ENCODE peak calls at places on chromosomes 6 and 20, in seven cellular contexts. R is hepatocyte, B is tibial artery, C is astrocyte of the cerebellum, U is mammary epithelial cell, W is cardiac muscle cell, V is ovary. H is an unnamed sample.

GRCh38 chr20:4936392-4936850 is 64.9 kb downstream of the SLC23A2 start:
- DNase-seq in R (no peak), B (no peak), C (no peak), U (no peak), W (no peak), V (no peak), H (no peak)

GRCh38 chr6:19860235-19860877 is 23.2 kb downstream of the ID4 start:
- DNase-seq in R (no peak), B (no peak), C (no peak), U (no peak), W (no peak), V (no peak), H (no peak)

GRCh38 chr6:99501762-99502161 is 13.5 kb downstream of the USP45 start:
- DNase-seq in R (no peak), B (no peak), C (no peak), U (no peak), W (no peak), V (no peak), H (no peak)

GRCh38 chr6:53287336-53288225 is 61.2 kb downstream of the ELOVL5 start:
- DNase-seq in R (no peak), B (peak; percentile 38), C (no peak), U (no peak), W (no peak), V (no peak), H (no peak)

GRCh38 chr20:13139459-13140150 is 81.5 kb upstream of the ISM1 start:
- DNase-seq in R (no peak), B (no peak), C (no peak), U (no peak), W (no peak), V (no peak), H (no peak)

GRCh38 chr20:21361266-21361665 is 36.1 kb downstream of the NKX2-4 start:
- DNase-seq in R (no peak), B (no peak), C (no peak), U (peak; percentile 57), W (no peak), V (no peak), H (no peak)

GRCh38 chr6:15077006-15077405 is 168.9 kb upstream of the JARID2 start:
- DNase-seq in R (no peak), B (no peak), C (no peak), U (no peak), W (no peak), V (no peak), H (no peak)

GRCh38 chr6:7691675-7692452 is 34.0 kb upstream of the BMP6 start:
- DNase-seq in R (peak; percentile 76), B (no peak), C (no peak), U (peak; percentile 99), W (no peak), V (no peak), H (peak; percentile 64)

GRCh38 chr6:9292975-9293374 is 857.6 kb upstream of the SLC35B3 start:
- DNase-seq in R (no peak), B (no peak), C (peak; percentile 99), U (no peak), W (no peak), V (no peak), H (no peak)

GRCh38 chr6:38169826-38170526 is 350.4 kb downstream of the ZFAND3 start:
- DNase-seq in R (no peak), B (no peak), C (no peak), U (no peak), W (no peak), V (peak; percentile 23), H (no peak)

GRCh38 chr6:3001773-3002293 is 2.1 kb downstream of the NQO2 start:
- DNase-seq in R (peak; percentile 55), B (peak; percentile 29), C (no peak), U (peak; percentile 69), W (peak; percentile 49), V (no peak), H (no peak)

GRCh38 chr6:90087103-90087833 is 193.0 kb downstream of the GJA10 start:
- DNase-seq in R (peak; percentile 13), B (no peak), C (no peak), U (peak; percentile 94), W (no peak), V (no peak), H (peak; percentile 59)

GRCh38 chr6:89483111-89483720 is 50.3 kb downstream of the ANKRD6 start:
- DNase-seq in R (no peak), B (peak; percentile 28), C (no peak), U (no peak), W (peak; percentile 56), V (peak; percentile 57), H (no peak)

GRCh38 chr6:150720774-150721233 is 121.1 kb downstream of the PLEKHG1 start:
- DNase-seq in R (peak; percentile 74), B (no peak), C (peak; percentile 98), U (peak; percentile 99), W (no peak), V (no peak), H (no peak)

DNA sequence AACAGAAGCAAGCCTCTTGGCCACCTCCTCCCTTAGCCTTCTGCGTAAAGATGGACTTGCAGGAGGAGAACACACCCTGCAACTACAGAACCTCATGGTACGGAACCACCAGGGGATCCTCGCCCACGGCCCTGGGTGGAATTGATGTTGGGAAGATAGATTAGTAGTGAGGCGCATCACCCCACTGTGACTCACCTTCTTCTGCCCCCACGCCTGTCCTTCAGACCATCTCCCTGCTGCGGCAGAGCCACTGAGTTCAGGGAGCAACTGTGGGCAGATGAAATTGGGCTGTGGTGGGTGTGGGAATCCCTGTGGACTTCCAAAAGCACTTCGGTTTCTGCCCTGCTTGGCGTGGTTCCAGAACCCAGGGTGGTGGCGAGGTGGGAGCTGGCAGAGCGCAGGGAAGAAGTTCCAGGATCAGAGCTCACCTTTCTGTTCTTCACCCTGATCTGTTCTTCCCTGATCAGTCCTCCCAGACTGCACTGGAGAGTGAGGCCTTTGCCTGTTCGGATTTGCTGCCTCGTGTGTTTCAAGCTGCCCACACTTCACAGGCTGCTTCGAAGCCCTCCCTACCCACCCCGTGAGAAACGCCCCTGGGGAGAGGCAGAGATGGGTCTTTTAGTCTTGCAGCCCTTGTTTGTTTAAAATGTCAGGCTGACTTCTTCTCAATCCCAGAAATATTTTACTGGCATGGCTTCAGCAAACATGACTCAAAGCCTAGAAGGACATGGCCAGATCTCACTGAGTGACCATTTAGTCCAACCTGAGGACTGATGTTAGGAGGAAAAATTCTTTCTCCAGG is 92.8 kb upstream of the MLN start:
- DNase-seq in R (no peak), B (no peak), C (no peak), U (no peak), W (no peak), V (no peak), H (no peak)
- H3K4me3 ChIP-seq in R (no peak overlapping the region), B (no peak overlapping the region), C (no peak overlapping the region), U (no peak overlapping the region), W (no peak overlapping the region), V (no peak overlapping the region), H (no peak overlapping the region)

GRCh38 chr20:32455901-32456701 is 98.0 kb downstream of the ASXL1 start:
- DNase-seq in R (no peak), B (no peak), C (no peak), U (no peak), W (no peak), V (peak; percentile 44), H (no peak)

GRCh38 chr20:32458061-32458836 is 100.1 kb downstream of the ASXL1 start:
- DNase-seq in R (no peak), B (no peak), C (no peak), U (no peak), W (no peak), V (peak; percentile 40), H (no peak)

GRCh38 chr20:32456869-32457421 is 98.8 kb downstream of the ASXL1 start:
- DNase-seq in R (peak; percentile 90), B (no peak), C (no peak), U (no peak), W (peak; percentile 87), V (peak; percentile 85), H (no peak)

GRCh38 chr20:32458837-32459220 is 100.7 kb downstream of the ASXL1 start:
- DNase-seq in R (no peak), B (no peak), C (no peak), U (no peak), W (no peak), V (peak; percentile 35), H (no peak)

DNA sequence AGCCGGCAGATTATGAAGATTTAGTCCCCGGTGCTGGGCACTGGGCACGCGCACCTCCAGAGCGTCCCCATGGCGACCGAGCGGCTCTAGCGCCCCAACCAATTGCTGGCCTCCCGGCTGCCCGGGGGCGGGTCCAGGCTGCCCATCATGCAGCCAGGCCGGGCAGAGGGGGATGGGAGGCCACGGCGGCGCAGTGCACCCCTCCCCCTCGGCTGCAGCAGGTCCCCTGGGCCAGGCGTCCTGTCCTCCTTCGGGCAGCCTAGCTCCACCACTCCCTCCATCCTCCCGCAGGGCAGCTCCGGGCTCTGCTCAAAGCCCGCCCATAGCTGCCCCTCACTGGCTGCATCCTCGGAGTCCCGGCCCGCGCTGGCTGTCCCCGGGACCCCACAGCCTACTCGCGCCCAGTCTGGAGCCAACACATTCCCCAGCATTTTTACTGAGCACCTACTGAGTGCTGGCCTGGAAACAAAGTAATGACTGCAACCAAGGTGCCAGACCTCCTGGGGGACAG is 99.4 kb downstream of the ASXL1 start:
- DNase-seq in R (peak; percentile 93), B (no peak), C (no peak), U (peak; percentile 46), W (peak; percentile 95), V (peak; percentile 82), H (no peak)
- H3K4me3 ChIP-seq in R (peak overlapping the region; percentile 34), B (peak overlapping the region; percentile 49), C (peak overlapping the region; percentile 33), U (peak overlapping the region; percentile 31), W (peak overlapping the region; percentile 38), V (peak overlapping the region; percentile 38), H (peak overlapping the region; percentile 46)

DNA sequence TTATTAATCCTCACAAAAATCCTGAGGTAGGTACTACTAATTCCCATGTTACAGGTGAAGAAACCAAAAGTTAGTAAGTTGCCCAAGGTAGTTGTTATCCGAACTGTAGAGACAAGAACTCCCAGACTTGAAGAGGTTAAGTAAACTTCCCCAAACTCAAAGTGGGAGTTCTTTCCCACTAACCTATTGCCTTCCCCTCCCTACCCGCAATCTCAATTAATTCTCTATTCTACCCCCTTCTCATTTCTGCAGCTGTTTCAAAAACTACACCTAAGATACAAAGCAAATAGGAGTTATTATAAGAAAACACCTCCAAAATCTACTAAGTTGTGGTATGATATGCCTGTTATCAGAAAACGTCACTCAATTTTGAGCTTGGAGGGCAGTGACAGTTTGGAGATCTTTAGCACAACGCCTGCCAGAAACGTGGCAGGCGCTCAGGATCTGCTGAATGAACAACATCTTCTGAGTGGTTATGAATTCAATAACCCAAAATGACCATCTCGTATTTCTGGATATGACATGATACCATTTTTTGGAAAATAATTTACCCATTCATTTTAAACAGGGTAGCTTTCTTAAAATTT is 7.1 kb downstream of the CSNK2A1 start:
- DNase-seq in R (no peak), B (no peak), C (no peak), U (no peak), W (no peak), V (no peak), H (no peak)
- H3K4me3 ChIP-seq in R (no peak overlapping the region), B (no peak overlapping the region), C (no peak overlapping the region), U (no peak overlapping the region), W (no peak overlapping the region), V (no peak overlapping the region), H (no peak overlapping the region)

GRCh38 chr20:36951977-36952738 is 650 bp upstream of the SAMHD1 start:
- DNase-seq in R (no peak), B (no peak), C (no peak), U (no peak), W (no peak), V (no peak), H (no peak)

GRCh38 chr20:36956674-36957073 is 5.2 kb upstream of the SAMHD1 start:
- DNase-seq in R (no peak), B (no peak), C (no peak), U (no peak), W (no peak), V (no peak), H (no peak)

GRCh38 chr20:36950432-36951197 is 893 bp downstream of the SAMHD1 start:
- DNase-seq in R (peak; percentile 16), B (no peak), C (no peak), U (peak; percentile 30), W (no peak), V (no peak), H (no peak)

GRCh38 chr20:36951198-36951976 is at the start of gene SAMHD1:
- DNase-seq in R (peak; percentile 98), B (peak; percentile 98), C (peak; percentile 94), U (peak; percentile 94), W (peak; percentile 98), V (peak; percentile 97), H (peak; percentile 91)
- H3K4me3 ChIP-seq in R (peak within 1 kb of the TSS; percentile 84), B (peak within 1 kb of the TSS; percentile 98), C (peak within 1 kb of the TSS; percentile 78), U (peak within 1 kb of the TSS; percentile 90), W (peak within 1 kb of the TSS; percentile 43), V (peak within 1 kb of the TSS; percentile 68), H (peak within 1 kb of the TSS; percentile 97)